ENCODE peak calls at places on chromosomes 7 and 10, in six cellular contexts. X is body of pancreas, H is ovary, Z is heart left ventricle, F is HCT116, R is esophagus muscularis mucosa. D is an unnamed sample.

GRCh38 chr7:27184342-27185012 is 555 bp downstream of the HOXA11 start:
- DNase-seq in Z (no peak), H (peak; percentile 46), R (no peak), X (no peak), F (no peak), D (peak; percentile 51)

GRCh38 chr7:101399759-101400158 is 37.1 kb downstream of the COL26A1 start:
- DNase-seq in R (no peak), X (no peak), H (no peak), Z (no peak), F (no peak), D (no peak)

GRCh38 chr10:95289921-95290421 is 832 bp downstream of the PDLIM1 start:
- DNase-seq in X (peak; percentile 17), R (no peak), Z (no peak), F (no peak), H (no peak), D (no peak)

GRCh38 chr10:5720182-5720581 is 35.5 kb downstream of the TASOR2 start:
- DNase-seq in R (no peak), X (no peak), F (no peak), H (no peak), Z (no peak), D (no peak)

GRCh38 chr7:137873524-137873923 is 26.8 kb upstream of the DGKI start:
- DNase-seq in F (no peak), R (no peak), H (no peak), X (no peak), Z (no peak), D (no peak)

GRCh38 chr7:46930336-46930735 is 651.6 kb downstream of the TNS3 start:
- DNase-seq in X (no peak), Z (no peak), R (no peak), H (no peak), F (no peak), D (no peak)

GRCh38 chr7:116785851-116786250 is 76.5 kb upstream of the CAPZA2 start:
- DNase-seq in H (no peak), R (no peak), Z (no peak), F (no peak), X (no peak), D (no peak)

GRCh38 chr7:64655811-64656210 is 10.1 kb upstream of the ZNF107 start:
- DNase-seq in Z (no peak), H (no peak), F (no peak), X (no peak), R (no peak), D (no peak)

GRCh38 chr10:24930427-24930826 is 22.0 kb downstream of the PRTFDC1 start:
- DNase-seq in R (no peak), F (no peak), Z (no peak), H (no peak), X (no peak), D (no peak)

GRCh38 chr10:124156524-124157225 is 63.3 kb upstream of the CHST15 start:
- DNase-seq in R (no peak), X (peak; percentile 38), Z (peak; percentile 31), F (no peak), H (peak; percentile 75), D (no peak)

GRCh38 chr7:92609921-92610518 is 19.8 kb upstream of the FAM133B start:
- DNase-seq in H (no peak), Z (no peak), X (no peak), F (no peak), R (no peak), D (no peak)

GRCh38 chr10:69662901-69663300 is 32.9 kb downstream of the FAM241B start:
- DNase-seq in F (no peak), R (no peak), X (no peak), H (no peak), Z (no peak), D (no peak)

GRCh38 chr7:1667566-1668485 is 2.3 kb upstream of the ELFN1 start:
- DNase-seq in Z (no peak), H (no peak), R (no peak), X (peak; percentile 17), F (no peak), D (peak; percentile 43)

GRCh38 chr7:106757846-106758245 is 96.9 kb upstream of the CCDC71L start:
- DNase-seq in Z (peak; percentile 24), R (no peak), F (no peak), H (peak; percentile 39), X (peak; percentile 30), D (no peak)

GRCh38 chr10:21514808-21515580 is 10.5 kb downstream of the SKIDA1 start:
- DNase-seq in X (no peak), H (no peak), R (no peak), F (no peak), Z (no peak), D (no peak)

GRCh38 chr10:84946984-84947383 is 618.6 kb downstream of the CCSER2 start:
- DNase-seq in Z (no peak), R (no peak), X (no peak), F (no peak), H (no peak), D (no peak)

GRCh38 chr7:132858251-132858650 is 223.6 kb downstream of the CHCHD3 start:
- DNase-seq in Z (no peak), X (no peak), R (no peak), H (no peak), F (no peak), D (no peak)

GRCh38 chr7:99839560-99840011 is 11.8 kb downstream of the CYP3A43 start:
- DNase-seq in F (no peak), H (no peak), Z (no peak), X (peak; percentile 56), R (no peak), D (no peak)

GRCh38 chr7:94507462-94507861 is 2.1 kb upstream of the CASD1 start:
- DNase-seq in H (no peak), X (no peak), Z (no peak), R (no peak), F (no peak), D (no peak)

DNA sequence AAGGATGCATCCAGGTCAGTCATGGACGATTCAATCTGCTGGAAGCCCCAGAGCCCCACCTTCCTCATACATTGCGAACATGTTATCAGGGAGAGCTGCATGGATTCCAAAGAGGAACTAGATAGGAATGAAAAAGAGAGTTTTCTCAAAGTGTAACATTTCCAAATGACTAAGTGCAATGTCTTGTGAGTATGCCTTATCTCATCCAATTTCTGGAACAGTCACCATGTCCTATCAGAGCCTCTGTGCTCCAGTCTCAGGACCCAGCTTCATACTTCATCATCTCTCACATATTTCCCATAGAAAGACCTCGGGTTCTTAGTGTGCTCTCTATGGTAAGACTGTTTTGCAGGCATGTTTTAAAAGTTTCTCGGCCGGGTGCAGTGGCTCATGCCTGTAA is 26.8 kb downstream of the ZC3HC1 start:
- DNase-seq in R (no peak), H (no peak), X (no peak), Z (no peak), F (no peak), D (no peak)
- H3K36me3 ChIP-seq in R (peaks cover 95% of the 10 kb centered on the region), H (peaks cover 3% of the 10 kb centered on the region), X (peaks cover 29% of the 10 kb centered on the region), Z (peaks cover 100% of the 10 kb centered on the region), F (peaks cover 30% of the 10 kb centered on the region), D (peaks cover 5% of the 10 kb centered on the region)

GRCh38 chr7:25125137-25125946 is at the start of gene CYCS:
- DNase-seq in X (peak; percentile 100), R (peak; percentile 100), H (peak; percentile 100), Z (peak; percentile 99), F (peak; percentile 99), D (peak; percentile 99)
- TF ChIP-seq POLR2A in X (peak; percentile 99), R (peak; percentile 95), H (peak; percentile 94), Z (peak; percentile 95), F (peak; percentile 96), D (peak; percentile 93)

DNA sequence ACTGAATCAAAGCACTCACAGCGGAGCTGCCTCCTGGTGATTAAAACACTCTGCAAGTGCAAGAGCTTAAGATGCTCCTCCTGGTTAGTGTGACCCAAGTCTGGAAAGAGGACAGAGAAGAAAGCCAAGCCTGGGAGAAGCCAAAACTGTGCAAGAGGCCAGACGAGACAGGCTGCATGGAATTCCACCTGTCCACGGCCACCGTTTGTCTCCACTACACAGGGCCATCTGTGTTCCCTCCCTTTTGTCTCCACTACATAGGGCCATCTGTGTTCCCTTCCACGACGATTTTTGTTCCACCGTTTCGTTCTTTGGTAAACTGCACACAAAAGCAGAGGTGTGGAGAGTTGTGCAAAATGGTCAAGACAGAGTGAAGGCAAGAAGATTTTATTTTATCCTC is 233.0 kb downstream of the DIP2C start:
- DNase-seq in X (no peak), R (no peak), H (no peak), F (no peak), Z (no peak), D (no peak)
- H3K27ac ChIP-seq in X (no peak overlapping the region), R (peak overlapping the region; percentile 82), H (no peak overlapping the region), F (no peak overlapping the region), Z (no peak overlapping the region), D (no peak overlapping the region)

DNA sequence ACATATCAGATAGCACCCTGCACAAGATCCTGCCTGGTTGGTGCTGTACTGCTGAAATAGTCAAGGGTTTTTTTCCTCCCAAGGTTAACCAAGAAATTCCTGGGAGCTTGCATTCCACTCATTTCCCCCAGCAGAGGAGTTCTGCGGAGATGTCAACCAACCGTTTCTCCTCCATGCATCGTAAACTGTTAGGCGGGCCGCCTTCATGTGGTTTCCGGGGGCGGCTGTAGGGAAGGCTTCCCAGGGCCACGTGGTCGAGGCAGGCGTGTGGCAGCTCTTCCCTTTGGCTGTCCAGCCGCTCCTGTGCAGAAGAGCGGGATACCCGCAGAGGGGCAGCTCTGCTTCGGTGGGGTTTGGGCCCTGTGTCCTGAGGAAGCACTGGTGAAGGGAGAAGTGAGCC is 113.7 kb downstream of the RGS10 start:
- DNase-seq in Z (no peak), H (no peak), F (no peak), R (no peak), X (no peak), D (no peak)
- H3K36me3 ChIP-seq in Z (peaks cover 97% of the 10 kb centered on the region), H (no peaks in the 10 kb centered on the region), F (no peaks in the 10 kb centered on the region), R (peaks cover 84% of the 10 kb centered on the region), X (no peaks in the 10 kb centered on the region), D (no peaks in the 10 kb centered on the region)

GRCh38 chr10:43386981-43387677 is 15.7 kb downstream of the FXYD4 start:
- DNase-seq in Z (no peak), R (no peak), H (peak; percentile 24), F (no peak), X (no peak), D (no peak)
- TF ChIP-seq POLR2A in Z (no peak), R (no peak), H (no peak), F (no peak), X (no peak), D (no peak)

DNA sequence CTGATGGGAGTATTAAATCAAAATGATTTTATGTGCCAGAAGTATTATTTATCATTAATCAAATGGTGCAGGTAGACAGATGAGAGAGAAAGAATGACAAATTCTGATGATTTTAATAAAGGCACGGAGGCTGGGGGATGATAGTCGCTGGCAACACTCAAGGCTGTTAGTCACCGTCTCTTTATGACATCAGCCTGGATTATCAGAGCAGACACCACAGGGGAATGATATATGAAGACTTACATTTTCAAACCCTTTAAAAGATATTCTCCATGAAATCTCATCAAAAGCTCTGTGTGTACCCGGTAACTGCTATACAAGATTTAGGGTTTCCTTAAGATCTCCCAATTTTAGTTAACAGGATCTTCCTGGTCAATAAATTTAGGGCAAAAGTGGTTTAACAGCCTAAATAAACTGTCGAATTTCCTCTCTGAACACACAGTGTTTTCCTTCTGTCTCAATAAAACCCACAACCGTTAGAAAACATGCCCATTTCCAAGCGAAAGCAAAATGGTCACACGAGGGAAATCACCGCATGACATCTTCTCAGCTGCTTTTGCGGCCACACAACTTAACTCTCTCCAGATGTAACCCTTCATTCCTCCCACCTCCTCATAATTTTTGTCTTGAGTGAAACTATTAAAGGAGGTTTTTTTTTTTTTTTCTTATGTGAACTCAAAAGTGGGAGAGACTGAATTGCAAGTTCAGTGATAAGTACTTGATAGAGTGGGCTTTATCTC is 133.2 kb upstream of the FAM171A1 start:
- DNase-seq in F (no peak), Z (no peak), X (no peak), H (no peak), R (no peak), D (no peak)
- H3K27ac ChIP-seq in F (no peak overlapping the region), Z (no peak overlapping the region), X (no peak overlapping the region), H (no peak overlapping the region), R (no peak overlapping the region), D (peak overlapping the region; percentile 25)

D was measured in breast epithelium.